ENCODE peak calls at places on chromosomes 3 and 15, in four cellular contexts. One of them, this sample, is unnamed.

GRCh38 chr3:35864871-35865270 is 225.5 kb downstream of the ARPP21 start:
- DNase-seq in K562: no peak
- DNase-seq in GM12878: no peak
- DNase-seq in H1: peak; percentile 2
- DNase-seq in this sample: no peak

GRCh38 chr3:173380681-173381080 is 16.9 kb upstream of the NLGN1 start:
- DNase-seq in K562: no peak
- DNase-seq in GM12878: no peak
- DNase-seq in H1: no peak
- DNase-seq in this sample: no peak

GRCh38 chr15:66231421-66232266 is 21.9 kb downstream of the MEGF11 start:
- DNase-seq in K562: no peak
- DNase-seq in GM12878: no peak
- DNase-seq in H1: no peak
- DNase-seq in this sample: peak; percentile 42

GRCh38 chr15:92958105-92958504 is 58.0 kb downstream of the CHD2 start:
- DNase-seq in K562: no peak
- DNase-seq in GM12878: no peak
- DNase-seq in H1: no peak
- DNase-seq in this sample: no peak

GRCh38 chr15:79090487-79091203 is at the start of gene RASGRF1:
- DNase-seq in GM12878: no peak
- DNase-seq in H1: no peak
- DNase-seq in K562: no peak
- DNase-seq in this sample: peak; percentile 65

GRCh38 chr3:169022457-169022856 is 641.1 kb downstream of the MECOM start:
- DNase-seq in K562: no peak
- DNase-seq in GM12878: no peak
- DNase-seq in H1: no peak
- DNase-seq in this sample: no peak

GRCh38 chr3:56610669-56611335 is 53.8 kb downstream of the CCDC66 start:
- DNase-seq in GM12878: no peak
- DNase-seq in H1: no peak
- DNase-seq in K562: no peak
- DNase-seq in this sample: no peak

GRCh38 chr3:8541486-8541885 is 39.9 kb downstream of the LMCD1 start:
- DNase-seq in GM12878: no peak
- DNase-seq in H1: no peak
- DNase-seq in K562: no peak
- DNase-seq in this sample: no peak

GRCh38 chr3:170690133-170690981 is 104.5 kb upstream of the SLC7A14 start:
- DNase-seq in H1: no peak
- DNase-seq in GM12878: no peak
- DNase-seq in K562: peak; percentile 81
- DNase-seq in this sample: peak; percentile 72

DNA sequence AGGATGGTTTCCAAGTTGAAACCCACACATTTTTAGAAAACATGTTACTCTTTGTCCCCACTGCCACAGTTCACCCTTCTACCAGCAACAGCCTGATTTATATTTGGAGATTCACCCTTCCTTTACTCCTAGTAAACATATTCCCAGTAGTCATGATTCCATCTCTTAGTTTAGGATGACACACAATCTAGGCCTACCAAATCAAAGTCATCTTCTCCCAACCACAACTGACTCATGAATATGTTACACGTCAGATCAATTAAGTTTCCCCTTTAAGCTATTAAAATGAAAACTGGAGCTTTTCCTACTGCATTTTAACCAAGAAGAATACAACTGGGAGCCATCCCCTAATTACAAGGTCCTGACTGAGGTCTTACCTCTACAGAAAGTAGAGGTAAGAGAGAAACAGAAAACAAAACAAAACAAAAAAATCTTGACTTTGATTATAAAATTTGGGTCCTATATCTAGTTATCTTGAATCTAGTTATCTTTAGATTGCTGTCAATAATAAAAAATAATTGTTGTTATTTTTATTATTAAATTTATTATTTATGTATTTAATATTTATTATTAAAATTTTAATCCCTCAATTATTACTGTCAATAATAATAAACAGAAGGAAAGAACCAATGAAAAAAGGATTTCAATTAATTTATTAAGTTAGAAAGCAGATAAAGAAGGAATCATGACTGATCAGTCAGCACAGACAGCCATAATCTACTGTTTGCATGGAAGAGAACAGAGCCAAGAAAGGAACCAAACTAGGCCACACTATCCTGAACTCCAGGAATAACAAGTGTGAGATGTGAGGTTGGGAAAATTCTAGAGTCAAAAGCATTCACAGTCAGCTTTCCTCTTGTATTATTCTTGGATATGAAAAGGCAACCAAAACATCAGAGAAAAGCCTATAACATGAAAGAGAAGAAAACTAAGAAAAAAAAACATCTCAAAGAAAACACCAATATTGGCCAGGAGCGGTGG is 12.5 kb downstream of the DPH6 start:
- DNase-seq in K562: no peak
- DNase-seq in H1: no peak
- DNase-seq in GM12878: no peak
- DNase-seq in this sample: no peak
- TF ChIP-seq NRF1 in K562: no peak
- TF ChIP-seq NRF1 in H1: no peak
- TF ChIP-seq NRF1 in GM12878: no peak
- TF ChIP-seq NRF1 in this sample: no peak

DNA sequence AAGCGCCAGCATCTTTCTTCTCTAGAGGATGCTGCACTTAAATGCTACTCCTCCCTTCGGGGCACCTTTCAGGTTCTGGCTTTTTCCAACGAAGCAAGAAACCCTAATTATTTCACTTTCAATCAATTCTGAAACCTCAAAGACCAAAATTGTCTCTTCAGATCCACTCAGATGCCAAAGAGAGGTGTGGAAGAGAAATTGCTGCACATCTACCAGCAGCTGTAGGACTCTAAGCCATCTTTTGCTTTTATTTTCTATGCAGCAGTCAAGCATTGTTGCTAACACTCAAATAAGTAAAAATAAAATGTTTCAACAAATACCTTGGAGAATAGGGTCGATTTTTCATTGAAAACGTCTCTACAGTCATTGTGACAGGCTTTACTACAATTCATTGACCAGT is 66.3 kb upstream of the CFAP20DC start:
- DNase-seq in GM12878: no peak
- DNase-seq in H1: no peak
- DNase-seq in K562: no peak
- DNase-seq in this sample: no peak
- TF ChIP-seq NRF1 in GM12878: no peak
- TF ChIP-seq NRF1 in H1: no peak
- TF ChIP-seq NRF1 in K562: no peak
- TF ChIP-seq NRF1 in this sample: no peak

GRCh38 chr15:100279849-100280248 is 61.9 kb downstream of the ADAMTS17 start:
- DNase-seq in H1: no peak
- DNase-seq in K562: no peak
- DNase-seq in GM12878: no peak
- DNase-seq in this sample: no peak

GRCh38 chr15:100279446-100279845 is 62.3 kb downstream of the ADAMTS17 start:
- DNase-seq in K562: no peak
- DNase-seq in GM12878: no peak
- DNase-seq in H1: no peak
- DNase-seq in this sample: no peak

GRCh38 chr15:100278596-100279380 is 63.0 kb downstream of the ADAMTS17 start:
- DNase-seq in GM12878: no peak
- DNase-seq in K562: no peak
- DNase-seq in H1: no peak
- DNase-seq in this sample: no peak

GRCh38 chr15:100284191-100284590 is 57.6 kb downstream of the ADAMTS17 start:
- DNase-seq in H1: no peak
- DNase-seq in GM12878: no peak
- DNase-seq in K562: no peak
- DNase-seq in this sample: no peak

GRCh38 chr15:100281096-100281917 is 60.5 kb downstream of the ADAMTS17 start:
- DNase-seq in K562: no peak
- DNase-seq in GM12878: no peak
- DNase-seq in H1: no peak
- DNase-seq in this sample: no peak
- TF ChIP-seq NRF1 in K562: no peak
- TF ChIP-seq NRF1 in GM12878: no peak
- TF ChIP-seq NRF1 in H1: no peak
- TF ChIP-seq NRF1 in this sample: no peak

GRCh38 chr15:68316061-68316804 is 38.7 kb downstream of the FEM1B start:
- DNase-seq in GM12878: no peak
- DNase-seq in H1: no peak
- DNase-seq in K562: peak; percentile 40
- DNase-seq in this sample: no peak
- TF ChIP-seq NRF1 in GM12878: no peak
- TF ChIP-seq NRF1 in H1: no peak
- TF ChIP-seq NRF1 in K562: no peak
- TF ChIP-seq NRF1 in this sample: no peak

GRCh38 chr3:160027541-160028195 is 39.0 kb downstream of the IL12A start:
- DNase-seq in GM12878: peak; percentile 55
- DNase-seq in H1: no peak
- DNase-seq in K562: no peak
- DNase-seq in this sample: no peak
- TF ChIP-seq NRF1 in GM12878: no peak
- TF ChIP-seq NRF1 in H1: no peak
- TF ChIP-seq NRF1 in K562: no peak
- TF ChIP-seq NRF1 in this sample: no peak

DNA sequence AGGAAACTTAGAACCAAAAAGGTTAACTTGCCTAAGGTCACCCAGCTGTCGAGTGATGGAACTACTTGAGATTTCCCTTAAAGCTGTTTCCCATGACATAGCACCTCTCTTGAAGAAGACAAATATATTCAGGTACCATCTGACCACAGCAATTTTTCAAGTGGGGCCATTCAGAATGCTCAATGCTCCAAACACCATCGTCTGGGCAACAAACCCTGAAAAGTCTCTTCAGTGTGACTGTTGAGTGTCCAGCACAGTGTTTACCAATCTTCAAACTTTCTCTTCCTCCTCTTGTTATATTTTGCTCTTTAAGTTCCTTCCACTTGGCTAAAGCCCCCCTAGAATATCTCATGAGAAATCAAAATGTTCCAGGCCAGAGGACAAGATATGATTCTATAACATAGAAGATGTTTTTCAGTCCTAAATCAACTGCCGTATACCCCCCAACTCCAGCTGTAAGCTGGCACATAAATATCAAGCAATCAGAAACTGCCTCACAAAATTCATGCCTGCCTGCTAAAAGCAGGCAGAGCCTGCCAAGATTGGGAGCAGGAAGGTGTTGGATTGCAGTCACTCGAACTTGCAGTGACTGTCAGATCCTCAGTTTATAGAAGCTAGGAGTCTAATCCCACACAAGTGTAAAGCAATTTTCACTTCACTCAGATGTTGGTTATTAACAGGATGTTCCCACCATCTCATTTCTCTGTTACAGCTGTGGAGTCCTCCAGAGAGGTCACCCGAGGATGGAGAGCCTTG is 230.5 kb upstream of the MRPL3 start:
- DNase-seq in K562: no peak
- DNase-seq in GM12878: no peak
- DNase-seq in H1: no peak
- DNase-seq in this sample: no peak
- TF ChIP-seq NRF1 in K562: no peak
- TF ChIP-seq NRF1 in GM12878: no peak
- TF ChIP-seq NRF1 in H1: no peak
- TF ChIP-seq NRF1 in this sample: no peak

GRCh38 chr15:29835301-29835700 is 13.0 kb upstream of the TJP1 start:
- DNase-seq in H1: no peak
- DNase-seq in GM12878: no peak
- DNase-seq in K562: no peak
- DNase-seq in this sample: no peak
- TF ChIP-seq NRF1 in H1: no peak
- TF ChIP-seq NRF1 in GM12878: no peak
- TF ChIP-seq NRF1 in K562: no peak
- TF ChIP-seq NRF1 in this sample: no peak